ENCODE peak calls at places on chromosomes 12 and 14, in five cellular contexts. C, M, J, D and S are unnamed samples.

GRCh38 chr12:5971194-5971850 is 26.3 kb upstream of the ANO2 start:
- DNase-seq in C (no peak), M (no peak), D (no peak), J (no peak), S (no peak)

GRCh38 chr12:95802482-95803264 is 12.1 kb upstream of the NTN4 start:
- DNase-seq in D (no peak), J (no peak), M (no peak), C (no peak), S (no peak)

GRCh38 chr12:12606793-12607589 is 4.7 kb upstream of the CREBL2 start:
- DNase-seq in C (no peak), J (no peak), M (no peak), D (no peak), S (no peak)

GRCh38 chr12:93221841-93222240 is 155.9 kb upstream of the NUDT4 start:
- DNase-seq in J (peak), D (no peak), C (no peak), M (no peak), S (no peak)

GRCh38 chr14:91466192-91466591 is 43.9 kb downstream of the PPP4R3A start:
- DNase-seq in M (no peak), C (no peak), J (no peak), D (no peak), S (no peak)

GRCh38 chr12:45433441-45433868 is 217.6 kb downstream of the ANO6 start:
- DNase-seq in D (no peak), J (no peak), M (no peak), C (no peak), S (no peak)

GRCh38 chr12:12784116-12784515 is 1.3 kb upstream of the APOLD1 start:
- DNase-seq in M (no peak), J (no peak), C (no peak), D (no peak), S (no peak)

GRCh38 chr12:89775336-89776005 is 66.8 kb upstream of the ATP2B1 start:
- DNase-seq in J (no peak), D (no peak), M (no peak), C (no peak), S (no peak)

GRCh38 chr12:50174971-50175715 is 8.0 kb upstream of the CERS5 start:
- DNase-seq in C (no peak), J (no peak), M (no peak), D (no peak), S (no peak)

GRCh38 chr14:52351561-52352491 is 37.7 kb downstream of the PTGER2 start:
- DNase-seq in D (peak), M (peak), J (no peak), C (no peak), S (peak)

GRCh38 chr12:22229652-22230279 is 104.7 kb downstream of the ST8SIA1 start:
- DNase-seq in J (no peak), M (no peak), C (no peak), D (no peak), S (no peak)

GRCh38 chr12:11834104-11834812 is 184.8 kb downstream of the ETV6 start:
- DNase-seq in D (no peak), C (no peak), M (no peak), J (no peak), S (no peak)

GRCh38 chr12:127438512-127439244 is 828.3 kb upstream of the TMEM132C start:
- DNase-seq in M (no peak), C (no peak), D (no peak), J (no peak), S (no peak)

GRCh38 chr14:88872976-88873375 is 48.5 kb downstream of the TTC8 start:
- DNase-seq in D (no peak), J (no peak), M (no peak), C (no peak), S (no peak)

GRCh38 chr12:25252946-25253345 is 2.2 kb upstream of the KRAS start:
- DNase-seq in J (no peak), C (no peak), D (no peak), M (no peak), S (no peak)

GRCh38 chr14:21486640-21487087 is 9.7 kb downstream of the TOX4 start:
- DNase-seq in C (no peak), D (no peak), J (no peak), M (no peak), S (no peak)

GRCh38 chr12:126069549-126070165 is 1004.4 kb downstream of the AACS start:
- DNase-seq in M (peak), J (no peak), D (no peak), C (no peak), S (no peak)

GRCh38 chr14:72753044-72753710 is 140.7 kb downstream of the DPF3 start:
- DNase-seq in M (no peak), J (no peak), D (no peak), C (no peak), S (no peak)

GRCh38 chr12:74170645-74171477 is 366.8 kb upstream of the ATXN7L3B start:
- DNase-seq in J (no peak), C (no peak), M (no peak), D (no peak), S (no peak)

GRCh38 chr12:121792607-121793500 is 634 bp downstream of the RHOF start:
- DNase-seq in D (no peak), J (no peak), C (no peak), M (no peak), S (peak)

GRCh38 chr14:102691763-102692162 is 85.5 kb upstream of the TRAF3 start:
- DNase-seq in J (no peak), M (no peak), D (no peak), C (no peak), S (no peak)

GRCh38 chr14:104224516-104225281 is 86.3 kb downstream of the KIF26A start:
- DNase-seq in D (no peak), J (no peak), C (peak), M (no peak), S (no peak)

GRCh38 chr14:101897326-101897725 is 67.0 kb upstream of the DYNC1H1 start:
- DNase-seq in M (no peak), D (no peak), J (no peak), C (no peak), S (no peak)

GRCh38 chr14:101470266-101470665 is 91.0 kb upstream of the DIO3 start:
- DNase-seq in J (no peak), D (peak), M (no peak), C (no peak), S (no peak)

GRCh38 chr12:45572114-45572513 is 157.4 kb upstream of the ARID2 start:
- DNase-seq in D (no peak), C (no peak), M (no peak), J (no peak), S (no peak)

GRCh38 chr14:20429801-20430669 is 5.9 kb downstream of the KLHL33 start:
- DNase-seq in D (no peak), M (no peak), J (peak), C (no peak), S (no peak)

GRCh38 chr14:24692382-24693352 is 58.7 kb upstream of the GZMB start:
- DNase-seq in J (no peak), M (peak), D (no peak), C (no peak), S (peak)

GRCh38 chr12:15783288-15783687 is 5.9 kb downstream of the EPS8 start:
- DNase-seq in J (no peak), D (no peak), C (no peak), M (no peak), S (no peak)

GRCh38 chr12:15778126-15778525 is 11.1 kb downstream of the EPS8 start:
- DNase-seq in M (no peak), D (no peak), C (no peak), J (no peak), S (no peak)

GRCh38 chr12:15787801-15788200 is 1.4 kb downstream of the EPS8 start:
- DNase-seq in J (no peak), C (no peak), M (no peak), D (no peak), S (no peak)

GRCh38 chr12:15779925-15780324 is 9.3 kb downstream of the EPS8 start:
- DNase-seq in C (no peak), M (no peak), J (no peak), D (no peak), S (no peak)

DNA sequence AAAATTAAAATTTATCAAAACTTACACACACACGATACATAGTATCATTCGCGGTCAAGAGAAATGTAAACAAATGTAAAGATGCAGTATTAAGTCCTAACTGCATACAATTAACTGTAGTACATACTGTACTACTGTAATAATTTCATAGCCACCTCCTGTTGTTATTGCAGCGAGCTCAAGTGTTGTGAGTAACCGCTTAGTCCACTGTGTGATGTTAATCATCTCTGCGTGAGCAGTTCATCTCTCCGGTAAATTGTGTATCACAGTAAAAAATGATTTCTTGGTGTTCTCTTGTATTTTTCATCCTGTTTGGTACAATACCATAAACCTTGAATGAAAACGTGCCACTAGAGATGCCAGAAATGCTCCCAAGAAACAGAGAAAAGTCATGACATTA is 6.5 kb downstream of the EPS8 start:
- DNase-seq in C (no peak), M (no peak), J (no peak), D (no peak), S (no peak)
- H3K27ac ChIP-seq in C (no peak), M (no peak), J (no peak), D (no peak), S (no peak)

GRCh38 chr14:70702154-70702553 is 60.4 kb downstream of the TTC9 start:
- DNase-seq in D (no peak), J (no peak), M (no peak), C (no peak), S (no peak)
- H3K27ac ChIP-seq in D (no peak), J (no peak), M (no peak), C (no peak), S (no peak)

GRCh38 chr14:100405752-100406455 is 82.8 kb downstream of the SLC25A47 start:
- DNase-seq in J (no peak), C (no peak), M (no peak), D (no peak), S (no peak)
- H3K27ac ChIP-seq in J (no peak), C (no peak), M (no peak), D (no peak), S (peak)

GRCh38 chr14:32252030-32252670 is 49.1 kb upstream of the RNU6-8 start:
- DNase-seq in J (peak), C (no peak), M (peak), D (no peak), S (peak)
- H3K27ac ChIP-seq in J (peak), C (peak), M (no peak), D (no peak), S (no peak)

DNA sequence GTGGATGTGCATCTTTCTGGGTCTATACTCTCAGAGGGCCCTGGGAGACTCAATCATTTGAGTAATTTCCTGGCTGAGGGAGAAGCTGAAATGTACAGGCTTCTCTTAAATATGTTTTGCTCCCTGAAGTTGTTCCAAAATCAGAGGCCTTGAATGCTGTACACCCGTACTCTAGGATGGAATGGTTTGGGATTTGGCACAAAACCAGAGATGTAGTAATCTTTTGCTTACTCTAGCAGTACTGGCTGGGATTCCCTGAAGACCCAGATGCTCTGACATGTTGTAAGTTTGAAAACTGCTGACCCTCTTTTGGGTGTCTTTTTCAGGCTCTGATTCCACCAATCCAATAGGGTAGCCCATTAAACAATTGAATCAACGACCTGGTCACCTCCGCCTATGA is 10.4 kb downstream of the ACACB start:
- DNase-seq in C (no peak), M (no peak), D (no peak), J (no peak), S (no peak)
- H3K27ac ChIP-seq in C (peak), M (no peak), D (no peak), J (no peak), S (no peak)

GRCh38 chr12:65615091-65615490 is 209.2 kb upstream of the HMGA2 start:
- DNase-seq in D (no peak), M (no peak), C (no peak), J (no peak), S (no peak)

GRCh38 chr12:65614259-65614658 is 210.0 kb upstream of the HMGA2 start:
- DNase-seq in C (no peak), M (no peak), D (no peak), J (no peak), S (no peak)

GRCh38 chr12:65612440-65612839 is 211.8 kb upstream of the HMGA2 start:
- DNase-seq in J (no peak), M (no peak), C (no peak), D (no peak), S (no peak)

GRCh38 chr12:65611396-65611795 is 212.9 kb upstream of the HMGA2 start:
- DNase-seq in D (no peak), J (no peak), M (no peak), C (no peak), S (no peak)

GRCh38 chr12:65613692-65614091 is 210.6 kb upstream of the HMGA2 start:
- DNase-seq in C (no peak), J (no peak), D (no peak), M (no peak), S (no peak)
- H3K27ac ChIP-seq in C (no peak), J (no peak), D (no peak), M (no peak), S (no peak)

GRCh38 chr14:37172024-37172869 is at the start of gene SLC25A21:
- DNase-seq in M (no peak), J (peak), D (peak), C (peak), S (no peak)

GRCh38 chr14:37170237-37170636 is 2.2 kb downstream of the SLC25A21 start:
- DNase-seq in C (no peak), D (no peak), J (no peak), M (no peak), S (no peak)

GRCh38 chr14:37172936-37173613 is 669 bp upstream of the SLC25A21 start:
- DNase-seq in M (no peak), D (no peak), C (no peak), J (no peak), S (no peak)

GRCh38 chr14:37170993-37171392 is 1.4 kb downstream of the SLC25A21 start:
- DNase-seq in D (no peak), M (no peak), J (no peak), C (no peak), S (no peak)

GRCh38 chr14:37171678-37172023 is 755 bp downstream of the SLC25A21 start:
- DNase-seq in J (no peak), D (no peak), M (no peak), C (no peak), S (no peak)
- H3K27ac ChIP-seq in J (peak), D (peak), M (no peak), C (peak), S (peak)

DNA sequence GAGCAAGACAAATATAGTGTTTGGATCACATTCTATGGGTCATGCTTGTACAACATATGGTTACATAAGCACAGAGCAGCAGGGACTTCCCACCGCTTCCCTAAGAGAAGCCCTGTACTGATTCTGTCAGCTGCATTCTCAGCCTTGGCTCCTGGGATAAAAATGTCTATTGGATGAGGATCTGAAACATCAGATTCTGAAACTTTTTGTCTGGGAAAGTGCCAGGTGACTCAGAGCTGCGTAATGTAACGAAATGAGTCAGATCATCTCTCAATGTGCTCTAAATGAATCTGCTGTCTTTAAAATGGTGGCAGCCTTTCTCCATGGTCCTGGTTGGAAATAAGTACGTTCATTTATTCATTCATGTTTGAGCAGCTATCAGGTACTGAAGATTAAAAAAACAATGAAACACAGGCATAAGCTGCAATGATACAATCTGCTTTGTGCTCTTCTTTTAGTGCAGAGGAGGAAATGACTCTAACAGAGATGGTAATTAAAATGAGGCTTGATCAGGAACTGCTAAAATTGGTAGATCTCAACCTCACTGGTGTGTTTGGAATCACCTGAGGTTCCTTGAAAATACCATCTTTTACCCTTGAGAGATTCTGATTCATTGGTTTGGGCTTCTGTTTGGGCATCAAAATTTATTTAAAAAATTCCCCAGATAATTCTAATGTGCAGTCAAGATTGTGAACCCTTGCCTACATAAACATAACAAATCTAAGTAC is 99.1 kb upstream of the NAP1L1 start:
- DNase-seq in J (no peak), C (peak), D (peak), M (no peak), S (no peak)
- H3K27ac ChIP-seq in J (no peak), C (no peak), D (no peak), M (no peak), S (no peak)